ENCODE peak calls at places on chromosome 14, in ten cellular contexts. Z, E, G, L, V, F, C, R, U and X are unnamed samples.

GRCh38 chr14:70856851-70857498 is 47.7 kb upstream of the MAP3K9 start:
- DNase-seq in Z (no peak), E (peak), G (peak), L (peak), V (no peak), F (peak), C (no peak), R (no peak), U (peak), X (peak)

GRCh38 chr14:35403397-35404245 is 928 bp downstream of the NFKBIA start:
- DNase-seq in Z (peak), E (peak), G (peak), L (peak), V (peak), F (peak), C (peak), R (peak), U (peak), X (peak)

GRCh38 chr14:55454264-55455151 is 14.1 kb upstream of the TBPL2 start:
- DNase-seq in Z (no peak), E (peak), G (no peak), L (peak), V (no peak), F (peak), C (peak), R (peak), U (peak), X (peak)

GRCh38 chr14:37172936-37173613 is 669 bp upstream of the SLC25A21 start:
- DNase-seq in Z (no peak), E (peak), G (no peak), L (no peak), V (no peak), F (no peak), C (no peak), R (no peak), U (no peak), X (no peak)

GRCh38 chr14:54253195-54253947 is 143.4 kb upstream of the CDKN3 start:
- DNase-seq in Z (no peak), E (peak), G (no peak), L (peak), V (no peak), F (peak), C (no peak), R (no peak), U (peak), X (peak)

GRCh38 chr14:69313176-69313575 is 53.2 kb downstream of the GALNT16 start:
- DNase-seq in Z (no peak), E (no peak), G (peak), L (no peak), V (no peak), F (no peak), C (no peak), R (no peak), U (no peak), X (no peak)

GRCh38 chr14:76805245-76805644 is 7.4 kb downstream of the ANGEL1 start:
- DNase-seq in Z (no peak), E (no peak), G (no peak), L (no peak), V (no peak), F (no peak), C (no peak), R (no peak), U (no peak), X (no peak)

GRCh38 chr14:57760891-57761290 is 105.0 kb downstream of the SLC35F4 start:
- DNase-seq in Z (no peak), E (no peak), G (no peak), L (no peak), V (no peak), F (no peak), C (no peak), R (no peak), U (no peak), X (no peak)

GRCh38 chr14:69044296-69044695 is 65.2 kb upstream of the ACTN1 start:
- DNase-seq in Z (no peak), E (no peak), G (no peak), L (no peak), V (no peak), F (no peak), C (no peak), R (no peak), U (no peak), X (no peak)

GRCh38 chr14:103091041-103091882 is 3.3 kb upstream of the EXOC3L4 start:
- DNase-seq in Z (peak), E (peak), G (peak), L (peak), V (peak), F (peak), C (peak), R (no peak), U (no peak), X (peak)

GRCh38 chr14:61444215-61444768 is 122.9 kb downstream of the PRKCH start:
- DNase-seq in Z (peak), E (no peak), G (no peak), L (peak), V (peak), F (no peak), C (no peak), R (no peak), U (no peak), X (no peak)

GRCh38 chr14:64209428-64210165 is 84.6 kb downstream of the ESR2 start:
- DNase-seq in Z (peak), E (no peak), G (no peak), L (peak), V (no peak), F (peak), C (peak), R (no peak), U (no peak), X (peak)

GRCh38 chr14:68616255-68616902 is 176.5 kb downstream of the ZFP36L1 start:
- DNase-seq in Z (no peak), E (peak), G (no peak), L (peak), V (no peak), F (peak), C (no peak), R (no peak), U (peak), X (peak)

GRCh38 chr14:104082807-104083206 is 2.7 kb upstream of the ASPG start:
- DNase-seq in Z (peak), E (no peak), G (no peak), L (no peak), V (no peak), F (no peak), C (peak), R (no peak), U (no peak), X (no peak)

GRCh38 chr14:104930526-104931322 is 6.0 kb downstream of the PLD4 start:
- DNase-seq in Z (no peak), E (no peak), G (no peak), L (no peak), V (no peak), F (no peak), C (peak), R (no peak), U (no peak), X (no peak)

GRCh38 chr14:103057028-103057371 is 349 bp downstream of the CDC42BPB start:
- DNase-seq in Z (no peak), E (no peak), G (no peak), L (peak), V (no peak), F (peak), C (peak), R (no peak), U (no peak), X (no peak)

GRCh38 chr14:75274899-75275569 is 3.6 kb upstream of the FOS start:
- DNase-seq in Z (peak), E (no peak), G (peak), L (peak), V (peak), F (no peak), C (no peak), R (peak), U (no peak), X (peak)

GRCh38 chr14:75558440-75558839 is 20.0 kb upstream of the FLVCR2 start:
- DNase-seq in Z (no peak), E (no peak), G (no peak), L (no peak), V (no peak), F (no peak), C (no peak), R (no peak), U (no peak), X (peak)

GRCh38 chr14:97413991-97414717 is 617.0 kb downstream of the VRK1 start:
- DNase-seq in Z (no peak), E (no peak), G (peak), L (no peak), V (no peak), F (no peak), C (no peak), R (no peak), U (no peak), X (no peak)
- TF ChIP-seq CTCF in Z (no peak), E (peak), G (peak), L (no peak), V (no peak), F (no peak), C (no peak), R (no peak), U (no peak), X (no peak)

DNA sequence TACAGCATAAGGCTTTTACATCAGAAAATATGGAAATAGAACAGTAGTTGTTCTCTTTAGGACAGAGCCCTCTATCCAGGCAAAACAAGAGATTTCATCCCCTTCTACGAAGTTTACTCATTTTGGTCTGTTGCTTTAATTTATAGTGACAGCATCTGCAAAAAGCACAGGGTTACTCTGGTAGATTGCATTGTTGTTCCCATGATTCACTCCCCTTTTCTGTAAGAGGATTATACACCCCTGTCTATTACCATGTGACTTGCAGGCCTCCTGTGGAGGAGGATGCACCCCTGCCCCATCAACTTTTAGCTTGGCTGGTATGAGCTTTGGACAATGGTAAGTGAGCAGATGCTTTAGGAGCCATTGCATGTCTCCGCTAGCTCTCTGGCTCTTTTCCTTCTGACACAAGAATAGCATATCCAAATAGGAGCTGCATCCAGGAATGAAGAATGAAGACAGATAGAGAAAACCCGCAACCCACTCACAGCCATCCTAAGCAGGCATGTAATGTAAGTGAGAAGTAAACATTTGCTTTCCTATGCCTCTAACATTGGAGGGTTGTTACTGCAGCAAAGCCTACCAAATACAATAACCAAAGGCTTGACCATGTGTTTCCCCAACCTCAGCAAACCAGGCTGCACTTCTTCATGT is 304.2 kb downstream of the AKAP6 start:
- DNase-seq in Z (no peak), E (no peak), G (no peak), L (no peak), V (no peak), F (no peak), C (no peak), R (no peak), U (no peak), X (peak)
- H3K4me3 ChIP-seq in Z (no peak), E (no peak), G (no peak), L (no peak), V (no peak), F (no peak), C (no peak), R (no peak), U (no peak), X (no peak)

GRCh38 chr14:20836668-20837338 is 34.2 kb upstream of the RNASE1 start:
- DNase-seq in Z (no peak), E (peak), G (peak), L (peak), V (no peak), F (peak), C (no peak), R (no peak), U (peak), X (peak)
- TF ChIP-seq CTCF in Z (peak), E (peak), G (peak), L (peak), V (no peak), F (peak), C (peak), R (no peak), U (peak), X (peak)

DNA sequence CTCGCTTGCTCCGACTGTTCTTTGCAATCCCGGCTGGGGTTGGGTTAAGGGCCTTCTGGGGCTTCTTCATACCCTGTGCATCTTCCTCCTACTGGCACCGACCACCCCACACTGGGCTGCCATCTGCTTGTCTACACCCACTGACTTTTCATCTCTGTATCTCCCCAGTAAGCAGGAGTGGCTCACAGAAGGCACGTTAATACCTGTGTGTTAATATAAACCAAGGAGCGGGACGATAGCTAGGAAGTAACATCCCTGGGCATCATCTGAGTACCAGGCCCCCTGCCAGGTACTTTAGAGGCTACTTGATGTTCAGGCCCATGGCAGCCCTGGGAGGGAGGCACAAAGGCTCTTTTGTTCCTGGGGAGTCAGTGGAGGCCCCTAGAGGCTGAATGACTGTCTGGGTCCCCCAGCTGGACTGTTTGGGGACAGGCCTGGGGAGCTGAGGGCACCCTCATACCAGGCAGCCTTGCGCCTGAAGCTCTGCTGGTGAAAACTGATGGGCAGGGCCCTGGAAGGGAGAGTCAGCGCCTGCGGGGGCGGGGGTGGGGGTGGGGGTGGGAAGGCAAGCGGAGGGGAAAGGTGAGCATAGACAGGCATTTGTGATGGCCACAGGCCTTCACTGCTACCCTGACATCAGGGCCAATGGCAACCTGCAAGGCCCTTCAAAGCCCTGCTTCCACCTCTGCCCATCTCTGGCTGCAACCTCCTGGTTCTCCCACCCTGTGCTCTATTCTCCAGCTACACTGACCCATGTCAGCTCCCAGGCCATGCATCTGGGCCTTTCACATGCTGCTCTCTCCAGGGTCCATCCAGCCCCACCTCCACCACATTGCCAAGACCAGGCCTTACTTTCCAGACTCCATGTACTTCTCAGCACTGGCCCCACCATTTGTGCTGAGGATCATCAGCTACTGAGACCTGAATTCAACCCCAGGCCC is 34.2 kb upstream of the DEGS2 start:
- DNase-seq in Z (no peak), E (no peak), G (no peak), L (no peak), V (no peak), F (no peak), C (no peak), R (no peak), U (no peak), X (no peak)
- H3K4me3 ChIP-seq in Z (peak), E (peak), G (no peak), L (peak), V (peak), F (peak), C (peak), R (peak), U (peak), X (peak)

GRCh38 chr14:95433094-95433478 is 83.4 kb downstream of the SYNE3 start:
- DNase-seq in Z (no peak), E (no peak), G (no peak), L (no peak), V (no peak), F (no peak), C (no peak), R (no peak), U (no peak), X (no peak)
- TF ChIP-seq CTCF in Z (no peak), E (peak), G (no peak), L (no peak), V (no peak), F (no peak), C (no peak), R (no peak), U (no peak), X (no peak)

GRCh38 chr14:100066984-100067383 is 1.8 kb downstream of the EVL start:
- DNase-seq in Z (no peak), E (no peak), G (no peak), L (no peak), V (no peak), F (no peak), C (no peak), R (no peak), U (no peak), X (no peak)

GRCh38 chr14:100065161-100065871 is at the start of gene EVL:
- DNase-seq in Z (no peak), E (no peak), G (no peak), L (no peak), V (peak), F (no peak), C (no peak), R (no peak), U (no peak), X (no peak)

GRCh38 chr14:100067481-100067880 is 2.3 kb downstream of the EVL start:
- DNase-seq in Z (no peak), E (no peak), G (no peak), L (no peak), V (no peak), F (no peak), C (no peak), R (no peak), U (no peak), X (no peak)

GRCh38 chr14:100067971-100068959 is 3.0 kb downstream of the EVL start:
- DNase-seq in Z (peak), E (peak), G (no peak), L (no peak), V (peak), F (peak), C (no peak), R (peak), U (no peak), X (peak)

GRCh38 chr14:100065942-100066574 is 836 bp downstream of the EVL start:
- DNase-seq in Z (no peak), E (no peak), G (no peak), L (no peak), V (peak), F (peak), C (no peak), R (no peak), U (no peak), X (peak)
- H3K4me3 ChIP-seq in Z (no peak), E (no peak), G (no peak), L (no peak), V (peak), F (no peak), C (no peak), R (no peak), U (no peak), X (no peak)

DNA sequence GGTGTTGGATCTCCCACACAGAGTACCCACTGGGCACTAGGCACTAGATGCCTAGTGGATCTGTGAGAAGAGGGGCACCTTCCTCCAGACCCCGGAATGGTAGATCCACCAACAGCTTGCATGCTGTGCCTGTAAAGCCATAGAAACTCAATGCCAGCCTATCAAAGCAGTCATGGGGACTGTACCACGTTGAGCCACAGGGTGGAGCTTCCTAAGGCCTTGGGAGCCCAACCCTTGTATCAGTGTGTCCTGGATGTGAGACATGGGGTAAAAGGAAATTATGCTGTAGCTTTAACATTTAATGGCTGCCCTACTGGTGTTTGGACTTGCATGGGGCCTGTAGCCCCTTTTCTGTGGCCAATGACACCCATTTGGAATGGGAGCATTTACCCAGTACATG is 1024.9 kb downstream of the TMEM121 start:
- DNase-seq in Z (no peak), E (no peak), G (no peak), L (no peak), V (no peak), F (no peak), C (no peak), R (no peak), U (no peak), X (no peak)
- TF ChIP-seq CTCF in Z (no peak), E (no peak), G (no peak), L (no peak), V (no peak), F (no peak), C (no peak), R (no peak), U (no peak), X (no peak)